ENCODE peak calls at places on chromosome 3, in six cellular contexts. I is activated naive CD4-positive, alpha-beta T cell treated with anti-CD3 and anti-CD28 coated beads, Interleukin-2, amount 10 ng/mL, durations not matched to agents 7 days and 5 days; H is MCF 10A; Q is 8988T; M is thyroid gland; K is Caco-2. L is an unnamed sample.

GRCh38 chr3:132867956-132868355 is 145.7 kb upstream of the NPHP3 start:
- DNase-seq in H (peak), I (no peak), K (no peak), M (no peak), Q (no peak), L (no peak)

GRCh38 chr3:52525666-52526065 is 8.0 kb downstream of the NT5DC2 start:
- DNase-seq in I (no peak), Q (peak), M (no peak), K (no peak), H (no peak), L (no peak)

GRCh38 chr3:150083653-150084037 is 113.0 kb upstream of the PFN2 start:
- DNase-seq in K (no peak), M (no peak), H (no peak), I (no peak), Q (no peak), L (no peak)

GRCh38 chr3:158098834-158099424 is 7.3 kb downstream of the SHOX2 start:
- DNase-seq in M (no peak), I (no peak), K (no peak), H (no peak), Q (no peak), L (no peak)

GRCh38 chr3:11907667-11908660 is 61.3 kb upstream of the TAMM41 start:
- DNase-seq in M (no peak), H (no peak), Q (no peak), K (no peak), I (no peak), L (no peak)

GRCh38 chr3:123161167-123161566 is 40.6 kb upstream of the SEC22A start:
- DNase-seq in I (no peak), K (no peak), M (no peak), Q (no peak), H (no peak), L (no peak)

GRCh38 chr3:32781211-32781968 is 36.4 kb upstream of the TRIM71 start:
- DNase-seq in I (peak), K (peak), Q (peak), H (peak), M (peak), L (peak)

GRCh38 chr3:134618986-134619615 is 31.7 kb downstream of the KY start:
- DNase-seq in Q (no peak), M (no peak), H (no peak), I (no peak), K (no peak), L (no peak)

GRCh38 chr3:64240445-64240844 is 15.2 kb upstream of the PRICKLE2 start:
- DNase-seq in Q (no peak), K (no peak), H (no peak), I (no peak), M (no peak), L (no peak)

GRCh38 chr3:51937014-51937413 is 4.7 kb downstream of the RRP9 start:
- DNase-seq in M (no peak), K (no peak), I (no peak), Q (no peak), H (no peak), L (no peak)

GRCh38 chr3:148178508-148178907 is 519.2 kb upstream of the AGTR1 start:
- DNase-seq in K (no peak), H (no peak), M (no peak), Q (no peak), I (no peak), L (no peak)

GRCh38 chr3:52353291-52353855 is 37.3 kb downstream of the DNAH1 start:
- DNase-seq in I (no peak), Q (no peak), M (no peak), K (no peak), H (no peak), L (no peak)

GRCh38 chr3:71462586-71462985 is 120.9 kb downstream of the FOXP1 start:
- DNase-seq in I (no peak), H (no peak), Q (no peak), M (no peak), K (no peak), L (no peak)

GRCh38 chr3:21920431-21920830 is 169.4 kb upstream of the ZNF385D start:
- DNase-seq in K (no peak), M (no peak), H (peak), I (no peak), Q (no peak), L (no peak)

GRCh38 chr3:18127181-18127863 is 297.8 kb downstream of the SATB1 start:
- DNase-seq in H (no peak), Q (no peak), K (no peak), M (no peak), I (no peak), L (no peak)

GRCh38 chr3:51371943-51372557 is 13.0 kb upstream of the MANF start:
- DNase-seq in I (peak), H (peak), K (peak), M (peak), Q (no peak), L (no peak)

GRCh38 chr3:28218917-28219198 is 22.6 kb upstream of the CMC1 start:
- DNase-seq in I (no peak), M (no peak), Q (no peak), K (no peak), H (no peak), L (no peak)

GRCh38 chr3:22960326-22960984 is 242.7 kb upstream of the UBE2E2 start:
- DNase-seq in H (peak), Q (no peak), K (peak), I (peak), M (peak), L (no peak)

GRCh38 chr3:172746476-172746875 is 4.0 kb upstream of the ECT2 start:
- DNase-seq in I (no peak), M (no peak), Q (no peak), H (no peak), K (no peak), L (no peak)

GRCh38 chr3:174270841-174271240 is 588.3 kb upstream of the NAALADL2 start:
- DNase-seq in M (no peak), Q (no peak), K (no peak), H (peak), I (no peak), L (no peak)

GRCh38 chr3:182920515-182921084 is 59.7 kb downstream of the DCUN1D1 start:
- DNase-seq in K (peak), I (no peak), H (peak), Q (no peak), M (no peak), L (peak)

GRCh38 chr3:17151598-17152373 is 267.0 kb downstream of the PLCL2 start:
- DNase-seq in M (no peak), K (no peak), H (no peak), Q (no peak), I (peak), L (no peak)

GRCh38 chr3:100254168-100254777 is 6.5 kb upstream of the TBC1D23 start:
- DNase-seq in Q (no peak), M (peak), I (peak), H (peak), K (peak), L (peak)

GRCh38 chr3:194450341-194450740 is 36.5 kb downstream of the ATP13A3 start:
- DNase-seq in H (no peak), K (no peak), Q (no peak), I (no peak), M (no peak), L (no peak)

GRCh38 chr3:15097889-15098288 is 1.1 kb downstream of the RBSN start:
- DNase-seq in K (no peak), I (peak), Q (no peak), H (no peak), M (no peak), L (no peak)

GRCh38 chr3:193982258-193982659 is 153.7 kb upstream of the HES1 start:
- DNase-seq in M (peak), K (no peak), H (peak), Q (no peak), I (no peak), L (peak)

GRCh38 chr3:4741404-4742307 is 237.6 kb upstream of the BHLHE40 start:
- DNase-seq in I (no peak), H (peak), K (no peak), M (peak), Q (peak), L (peak)